ENCODE peak calls at places on chromosome 19, in seven cellular contexts. One of them, this sample, is unnamed.

GRCh38 chr19:13429563-13429962 is 76.7 kb downstream of the CACNA1A start:
- DNase-seq in IMR-90: peak; percentile 4
- DNase-seq in trophoblast cell: no peak
- DNase-seq in H9: no peak
- DNase-seq in neuronal stem cell: no peak
- DNase-seq in mesenchymal stem cell: no peak
- DNase-seq in mesendoderm: no peak
- DNase-seq in this sample: no peak

GRCh38 chr19:3801412-3802096 is 15.4 kb upstream of the MATK start:
- DNase-seq in IMR-90: no peak
- DNase-seq in neuronal stem cell: peak; percentile 40
- DNase-seq in mesenchymal stem cell: no peak
- DNase-seq in trophoblast cell: peak; percentile 14
- DNase-seq in H9: peak; percentile 86
- DNase-seq in mesendoderm: peak; percentile 69
- DNase-seq in this sample: peak; percentile 81

GRCh38 chr19:15563325-15563794 is 51.7 kb upstream of the CYP4F8 start:
- DNase-seq in mesendoderm: no peak
- DNase-seq in mesenchymal stem cell: no peak
- DNase-seq in H9: peak; percentile 48
- DNase-seq in neuronal stem cell: no peak
- DNase-seq in IMR-90: no peak
- DNase-seq in trophoblast cell: no peak
- DNase-seq in this sample: no peak

GRCh38 chr19:17202249-17202648 is 12.9 kb upstream of the USE1 start:
- DNase-seq in trophoblast cell: no peak
- DNase-seq in IMR-90: no peak
- DNase-seq in mesenchymal stem cell: no peak
- DNase-seq in H9: no peak
- DNase-seq in mesendoderm: no peak
- DNase-seq in neuronal stem cell: no peak
- DNase-seq in this sample: no peak

GRCh38 chr19:40458597-40458974 is 7.0 kb downstream of the BLVRB start:
- DNase-seq in trophoblast cell: no peak
- DNase-seq in mesenchymal stem cell: no peak
- DNase-seq in IMR-90: no peak
- DNase-seq in H9: no peak
- DNase-seq in neuronal stem cell: no peak
- DNase-seq in mesendoderm: no peak
- DNase-seq in this sample: no peak

GRCh38 chr19:45163156-45163555 is 2.4 kb upstream of the NKPD1 start:
- DNase-seq in trophoblast cell: no peak
- DNase-seq in IMR-90: no peak
- DNase-seq in mesenchymal stem cell: no peak
- DNase-seq in mesendoderm: no peak
- DNase-seq in H9: no peak
- DNase-seq in neuronal stem cell: no peak
- DNase-seq in this sample: no peak

GRCh38 chr19:48991823-48992570 is 1.1 kb downstream of the GYS1 start:
- DNase-seq in neuronal stem cell: no peak
- DNase-seq in mesendoderm: peak; percentile 86
- DNase-seq in IMR-90: peak; percentile 83
- DNase-seq in trophoblast cell: peak; percentile 86
- DNase-seq in H9: peak; percentile 51
- DNase-seq in mesenchymal stem cell: peak; percentile 91
- DNase-seq in this sample: no peak

GRCh38 chr19:40341601-40342482 is 6.4 kb downstream of the C19orf47 start:
- DNase-seq in trophoblast cell: peak; percentile 86
- DNase-seq in IMR-90: no peak
- DNase-seq in H9: no peak
- DNase-seq in mesenchymal stem cell: no peak
- DNase-seq in neuronal stem cell: no peak
- DNase-seq in mesendoderm: peak; percentile 20
- DNase-seq in this sample: no peak

GRCh38 chr19:49133621-49134454 is 14.5 kb downstream of the PPFIA3 start:
- DNase-seq in H9: peak; percentile 90
- DNase-seq in IMR-90: peak; percentile 70
- DNase-seq in trophoblast cell: peak; percentile 36
- DNase-seq in neuronal stem cell: no peak
- DNase-seq in mesenchymal stem cell: peak; percentile 54
- DNase-seq in mesendoderm: peak; percentile 48
- DNase-seq in this sample: peak; percentile 90

GRCh38 chr19:6663236-6664187 is 6.4 kb downstream of the TNFSF14 start:
- DNase-seq in trophoblast cell: peak; percentile 43
- DNase-seq in mesendoderm: no peak
- DNase-seq in H9: no peak
- DNase-seq in neuronal stem cell: no peak
- DNase-seq in mesenchymal stem cell: no peak
- DNase-seq in IMR-90: no peak
- DNase-seq in this sample: no peak

GRCh38 chr19:17479325-17479791 is 9.0 kb downstream of the SLC27A1 start:
- DNase-seq in H9: no peak
- DNase-seq in trophoblast cell: peak; percentile 78
- DNase-seq in mesendoderm: no peak
- DNase-seq in IMR-90: peak; percentile 76
- DNase-seq in mesenchymal stem cell: peak; percentile 30
- DNase-seq in neuronal stem cell: no peak
- DNase-seq in this sample: no peak

GRCh38 chr19:51365211-51366049 is 758 bp downstream of the ETFB start:
- DNase-seq in mesenchymal stem cell: peak; percentile 71
- DNase-seq in neuronal stem cell: no peak
- DNase-seq in IMR-90: peak; percentile 53
- DNase-seq in H9: no peak
- DNase-seq in trophoblast cell: peak; percentile 25
- DNase-seq in mesendoderm: no peak
- DNase-seq in this sample: no peak

GRCh38 chr19:51367565-51368365 is 1.0 kb downstream of the CLDND2 start:
- DNase-seq in H9: peak; percentile 99
- DNase-seq in mesenchymal stem cell: peak; percentile 99
- DNase-seq in trophoblast cell: peak; percentile 97
- DNase-seq in IMR-90: peak; percentile 98
- DNase-seq in neuronal stem cell: peak; percentile 99
- DNase-seq in mesendoderm: peak; percentile 99
- DNase-seq in this sample: peak; percentile 100

GRCh38 chr19:51368366-51369282 is at the start of gene CLDND2:
- DNase-seq in neuronal stem cell: no peak
- DNase-seq in trophoblast cell: no peak
- DNase-seq in IMR-90: no peak
- DNase-seq in mesendoderm: peak; percentile 36
- DNase-seq in mesenchymal stem cell: no peak
- DNase-seq in H9: no peak
- DNase-seq in this sample: peak; percentile 48

GRCh38 chr19:51366050-51366998 is at the start of gene ETFB:
- DNase-seq in mesenchymal stem cell: peak; percentile 98
- DNase-seq in mesendoderm: peak; percentile 100
- DNase-seq in H9: peak; percentile 99
- DNase-seq in trophoblast cell: peak; percentile 99
- DNase-seq in neuronal stem cell: peak; percentile 98
- DNase-seq in IMR-90: peak; percentile 96
- DNase-seq in this sample: peak; percentile 95

DNA sequence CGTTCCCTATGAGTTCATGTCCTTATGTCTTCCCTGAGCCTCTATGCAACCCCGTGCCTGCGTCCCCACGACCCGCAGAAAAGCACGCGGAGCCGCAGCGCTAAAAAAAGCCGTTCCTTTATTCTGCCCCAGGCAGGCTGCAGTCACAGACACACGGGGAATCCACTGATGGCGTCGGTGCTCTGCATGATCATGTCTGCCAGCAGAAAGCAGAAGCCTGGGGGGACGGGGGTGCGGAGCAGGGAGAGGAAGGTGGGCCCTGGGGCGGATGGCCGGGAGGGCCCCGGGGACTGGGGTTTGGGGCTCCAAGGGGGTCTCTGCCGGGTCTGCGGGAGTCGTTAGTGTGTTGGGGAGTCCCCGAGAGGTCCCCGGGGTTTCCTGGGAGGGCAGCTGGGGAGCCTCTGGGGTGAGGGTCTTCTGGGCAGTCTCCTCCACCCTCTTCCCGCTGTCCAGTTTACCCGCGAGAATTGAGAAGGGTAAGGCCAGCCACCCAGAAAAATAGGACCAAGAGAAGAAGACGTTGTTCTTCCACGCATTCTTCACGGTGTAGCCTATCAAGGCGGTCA is 894 bp upstream of the ETFB start:
- DNase-seq in neuronal stem cell: no peak
- DNase-seq in mesendoderm: no peak
- DNase-seq in H9: no peak
- DNase-seq in mesenchymal stem cell: no peak
- DNase-seq in trophoblast cell: peak; percentile 70
- DNase-seq in IMR-90: no peak
- DNase-seq in this sample: no peak
- H2AK5ac ChIP-seq in neuronal stem cell: peak overlapping the region; percentile 98
- H2AK5ac ChIP-seq in mesendoderm: no peak overlapping the region
- H2AK5ac ChIP-seq in H9: no peak overlapping the region
- H2AK5ac ChIP-seq in mesenchymal stem cell: no peak overlapping the region
- H2AK5ac ChIP-seq in trophoblast cell: peak overlapping the region; percentile 49
- H2AK5ac ChIP-seq in IMR-90: peak overlapping the region; percentile 79
- H2AK5ac ChIP-seq in this sample: no peak overlapping the region

GRCh38 chr19:18996351-18996750 is 37.0 kb downstream of the SUGP2 start:
- DNase-seq in H9: no peak
- DNase-seq in neuronal stem cell: no peak
- DNase-seq in mesendoderm: no peak
- DNase-seq in IMR-90: no peak
- DNase-seq in trophoblast cell: no peak
- DNase-seq in mesenchymal stem cell: no peak
- DNase-seq in this sample: no peak

GRCh38 chr19:18996796-18997394 is 36.4 kb downstream of the SUGP2 start:
- DNase-seq in trophoblast cell: no peak
- DNase-seq in IMR-90: no peak
- DNase-seq in mesenchymal stem cell: no peak
- DNase-seq in H9: no peak
- DNase-seq in mesendoderm: no peak
- DNase-seq in neuronal stem cell: no peak
- DNase-seq in this sample: no peak

GRCh38 chr19:18998276-18998675 is 35.0 kb downstream of the SUGP2 start:
- DNase-seq in H9: no peak
- DNase-seq in mesenchymal stem cell: no peak
- DNase-seq in IMR-90: no peak
- DNase-seq in trophoblast cell: no peak
- DNase-seq in mesendoderm: no peak
- DNase-seq in neuronal stem cell: no peak
- DNase-seq in this sample: no peak

GRCh38 chr19:18992696-18993095 is 40.6 kb downstream of the SUGP2 start:
- DNase-seq in trophoblast cell: no peak
- DNase-seq in H9: no peak
- DNase-seq in IMR-90: no peak
- DNase-seq in neuronal stem cell: no peak
- DNase-seq in mesendoderm: no peak
- DNase-seq in mesenchymal stem cell: no peak
- DNase-seq in this sample: no peak

GRCh38 chr19:18995804-18996241 is 37.5 kb downstream of the SUGP2 start:
- DNase-seq in mesenchymal stem cell: peak; percentile 92
- DNase-seq in H9: peak; percentile 88
- DNase-seq in neuronal stem cell: peak; percentile 38
- DNase-seq in IMR-90: peak; percentile 96
- DNase-seq in mesendoderm: peak; percentile 94
- DNase-seq in trophoblast cell: peak; percentile 65
- DNase-seq in this sample: peak; percentile 47
- H2AK5ac ChIP-seq in mesenchymal stem cell: no peak overlapping the region
- H2AK5ac ChIP-seq in H9: no peak overlapping the region
- H2AK5ac ChIP-seq in neuronal stem cell: no peak overlapping the region
- H2AK5ac ChIP-seq in IMR-90: peak overlapping the region; percentile 56
- H2AK5ac ChIP-seq in mesendoderm: no peak overlapping the region
- H2AK5ac ChIP-seq in trophoblast cell: no peak overlapping the region
- H2AK5ac ChIP-seq in this sample: no peak overlapping the region

GRCh38 chr19:8640402-8641004 is 10.1 kb downstream of the NFILZ start:
- DNase-seq in mesenchymal stem cell: no peak
- DNase-seq in neuronal stem cell: no peak
- DNase-seq in trophoblast cell: peak; percentile 49
- DNase-seq in mesendoderm: no peak
- DNase-seq in H9: no peak
- DNase-seq in IMR-90: no peak
- DNase-seq in this sample: no peak

GRCh38 chr19:8641221-8641907 is 10.9 kb downstream of the NFILZ start:
- DNase-seq in mesenchymal stem cell: no peak
- DNase-seq in IMR-90: no peak
- DNase-seq in neuronal stem cell: no peak
- DNase-seq in mesendoderm: no peak
- DNase-seq in trophoblast cell: no peak
- DNase-seq in H9: no peak
- DNase-seq in this sample: no peak

GRCh38 chr19:8639821-8640401 is 9.5 kb downstream of the NFILZ start:
- DNase-seq in H9: no peak
- DNase-seq in IMR-90: no peak
- DNase-seq in trophoblast cell: no peak
- DNase-seq in mesendoderm: no peak
- DNase-seq in neuronal stem cell: no peak
- DNase-seq in mesenchymal stem cell: no peak
- DNase-seq in this sample: no peak

GRCh38 chr19:8635422-8635821 is 5.0 kb downstream of the NFILZ start:
- DNase-seq in neuronal stem cell: no peak
- DNase-seq in IMR-90: peak; percentile 16
- DNase-seq in mesenchymal stem cell: no peak
- DNase-seq in H9: no peak
- DNase-seq in trophoblast cell: peak; percentile 59
- DNase-seq in mesendoderm: no peak
- DNase-seq in this sample: no peak

DNA sequence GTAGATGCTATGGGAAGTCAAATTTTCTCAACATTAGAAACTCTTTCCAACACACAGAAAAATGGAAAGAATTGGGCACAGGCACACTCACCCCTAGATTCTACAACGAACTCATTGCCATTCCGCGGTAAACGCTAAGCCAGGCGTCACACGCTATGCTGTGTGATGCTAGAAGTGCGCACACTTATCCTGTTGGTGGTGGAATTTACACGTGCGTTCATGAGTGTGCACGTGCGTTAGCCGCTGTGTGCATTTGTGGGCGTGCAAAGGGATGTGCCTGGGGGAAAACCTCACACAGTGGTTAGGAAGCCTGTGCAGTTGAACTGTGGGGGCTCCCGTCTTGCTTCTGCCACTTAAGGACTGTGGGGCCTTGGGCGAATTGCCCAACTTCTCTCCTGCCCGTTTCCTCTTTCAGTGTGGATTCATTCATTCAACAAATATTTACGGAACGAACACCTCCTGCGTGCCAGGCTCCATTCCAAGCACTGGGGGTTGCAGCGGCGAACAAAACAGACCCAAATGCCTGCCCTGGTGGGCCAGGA is 7.7 kb downstream of the NFILZ start:
- DNase-seq in H9: no peak
- DNase-seq in mesendoderm: no peak
- DNase-seq in mesenchymal stem cell: no peak
- DNase-seq in trophoblast cell: peak; percentile 75
- DNase-seq in neuronal stem cell: no peak
- DNase-seq in IMR-90: peak; percentile 21
- DNase-seq in this sample: no peak
- H2AK5ac ChIP-seq in H9: no peak overlapping the region
- H2AK5ac ChIP-seq in mesendoderm: no peak overlapping the region
- H2AK5ac ChIP-seq in mesenchymal stem cell: no peak overlapping the region
- H2AK5ac ChIP-seq in trophoblast cell: no peak overlapping the region
- H2AK5ac ChIP-seq in neuronal stem cell: no peak overlapping the region
- H2AK5ac ChIP-seq in IMR-90: no peak overlapping the region
- H2AK5ac ChIP-seq in this sample: no peak overlapping the region

DNA sequence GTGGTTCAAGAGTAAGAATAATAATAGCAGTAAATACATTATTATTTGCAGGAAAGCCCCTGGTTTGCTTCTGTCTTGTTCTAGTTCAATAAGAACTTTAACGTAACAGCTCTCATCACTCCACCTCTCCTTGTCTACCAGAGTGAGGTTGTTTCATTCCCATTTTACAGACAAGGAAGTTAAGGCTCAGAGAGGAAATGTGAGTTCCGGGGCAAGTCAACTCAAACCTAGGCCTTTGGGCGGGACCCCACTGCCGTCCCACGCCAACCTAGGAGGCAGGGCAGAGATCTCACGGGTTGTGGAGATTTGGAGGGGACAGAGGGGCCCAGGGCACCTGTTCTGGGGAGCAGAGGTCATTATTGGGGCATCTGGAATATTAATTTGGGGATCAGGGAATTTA is 1.5 kb downstream of the MAP4K1 start:
- DNase-seq in IMR-90: no peak
- DNase-seq in trophoblast cell: no peak
- DNase-seq in mesenchymal stem cell: no peak
- DNase-seq in neuronal stem cell: no peak
- DNase-seq in H9: no peak
- DNase-seq in mesendoderm: no peak
- DNase-seq in this sample: no peak
- H2AK5ac ChIP-seq in IMR-90: no peak overlapping the region
- H2AK5ac ChIP-seq in trophoblast cell: no peak overlapping the region
- H2AK5ac ChIP-seq in mesenchymal stem cell: no peak overlapping the region
- H2AK5ac ChIP-seq in neuronal stem cell: no peak overlapping the region
- H2AK5ac ChIP-seq in H9: no peak overlapping the region
- H2AK5ac ChIP-seq in mesendoderm: no peak overlapping the region
- H2AK5ac ChIP-seq in this sample: no peak overlapping the region